ENCODE peak calls at places on chromosomes 16 and 17, in five cellular contexts. E is HCT116, C is body of pancreas, D is right atrium auricular region, F is prostate gland. J is an unnamed sample.

GRCh38 chr16:24002619-24003018 is 166.8 kb downstream of the PRKCB start:
- DNase-seq in E (no peak), C (no peak), D (no peak), F (no peak), J (no peak)

GRCh38 chr16:19138601-19139000 is 24.8 kb downstream of the ITPRIPL2 start:
- DNase-seq in E (no peak), C (peak; percentile 75), D (peak; percentile 86), F (peak; percentile 96), J (no peak)

GRCh38 chr17:17510456-17511292 is 14.5 kb upstream of the RASD1 start:
- DNase-seq in E (no peak), C (no peak), D (no peak), F (no peak), J (no peak)

GRCh38 chr17:57554826-57555635 is 190.1 kb downstream of the CCDC182 start:
- DNase-seq in E (no peak), C (no peak), D (no peak), F (no peak), J (no peak)

GRCh38 chr16:89843409-89844350 is 15.4 kb downstream of the SPIRE2 start:
- DNase-seq in E (no peak), C (no peak), D (no peak), F (no peak), J (no peak)

GRCh38 chr16:828891-829290 is 28.4 kb upstream of the GNG13 start:
- DNase-seq in E (no peak), C (no peak), D (no peak), F (no peak), J (no peak)

GRCh38 chr16:80968386-80969113 is 38.1 kb downstream of the CMC2 start:
- DNase-seq in E (no peak), C (no peak), D (no peak), F (no peak), J (no peak)

GRCh38 chr17:9647014-9647413 is 1.7 kb downstream of the USP43 start:
- DNase-seq in E (no peak), C (no peak), D (no peak), F (peak; percentile 31), J (no peak)

GRCh38 chr17:36591434-36592315 is at the start of gene DHRS11:
- DNase-seq in E (peak; percentile 19), C (peak; percentile 83), D (peak; percentile 73), F (peak; percentile 68), J (peak; percentile 30)

GRCh38 chr17:57898487-57899311 is 48.9 kb upstream of the MRPS23 start:
- DNase-seq in E (no peak), C (peak; percentile 69), D (peak; percentile 80), F (peak; percentile 51), J (no peak)

GRCh38 chr17:49707246-49707607 is 537 bp downstream of the SLC35B1 start:
- DNase-seq in E (no peak), C (no peak), D (no peak), F (no peak), J (no peak)

GRCh38 chr16:25063865-25064264 is 47.7 kb upstream of the LCMT1 start:
- DNase-seq in E (no peak), C (no peak), D (peak; percentile 67), F (no peak), J (no peak)

GRCh38 chr16:88453621-88454314 is 688 bp downstream of the ZFPM1 start:
- DNase-seq in E (no peak), C (peak; percentile 17), D (no peak), F (no peak), J (no peak)

GRCh38 chr17:81688616-81689015 is 4.8 kb downstream of the HGS start:
- DNase-seq in E (no peak), C (no peak), D (no peak), F (no peak), J (no peak)

GRCh38 chr17:2885751-2886150 is 89.5 kb downstream of the RAP1GAP2 start:
- DNase-seq in E (no peak), C (no peak), D (no peak), F (no peak), J (no peak)

DNA sequence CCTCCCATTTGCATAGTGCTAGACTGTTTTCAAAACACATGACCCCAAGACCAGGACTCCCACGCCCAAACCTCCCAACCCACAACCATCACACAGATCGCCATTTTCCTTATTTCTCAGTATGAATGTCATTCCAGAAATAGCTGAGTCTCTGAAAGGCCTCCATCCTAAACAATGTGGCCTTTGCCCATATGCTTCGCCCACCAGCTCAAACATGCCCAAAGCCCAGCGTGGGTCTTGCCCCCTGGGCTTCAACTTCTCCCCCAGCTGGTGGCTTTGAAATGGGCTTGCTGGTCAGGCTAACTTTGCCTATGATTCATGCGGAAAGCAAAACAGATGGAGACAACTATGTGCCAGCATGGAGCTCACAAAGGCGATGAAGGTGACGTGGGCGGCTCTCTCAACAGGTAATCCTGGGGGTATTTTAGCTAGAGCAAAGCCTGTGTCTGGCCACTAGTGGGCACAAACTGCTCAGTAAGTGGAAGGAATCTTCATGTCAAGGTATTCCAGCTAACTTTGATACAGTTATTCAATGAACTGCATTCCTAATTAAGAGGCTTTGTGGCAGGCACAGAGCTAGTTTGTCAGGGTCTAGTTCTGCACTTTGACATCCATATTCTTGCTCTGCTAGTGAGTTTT is 17.1 kb downstream of the PMP22 start:
- DNase-seq in E (no peak), C (no peak), D (peak; percentile 42), F (no peak), J (no peak)
- TF ChIP-seq CTCF in E (peak; percentile 20), C (no peak), D (peak; percentile 30), F (no peak), J (no peak)

GRCh38 chr16:79644977-79645667 is 44.6 kb upstream of the MAF start:
- DNase-seq in E (no peak), C (no peak), D (no peak), F (peak; percentile 21), J (no peak)

GRCh38 chr16:79642652-79643051 is 42.1 kb upstream of the MAF start:
- DNase-seq in E (no peak), C (no peak), D (no peak), F (no peak), J (no peak)

GRCh38 chr16:79647586-79647985 is 47.0 kb upstream of the MAF start:
- DNase-seq in E (no peak), C (no peak), D (no peak), F (no peak), J (no peak)

GRCh38 chr16:79648846-79649245 is 48.3 kb upstream of the MAF start:
- DNase-seq in E (no peak), C (no peak), D (no peak), F (no peak), J (no peak)

GRCh38 chr16:79645701-79646100 is 45.2 kb upstream of the MAF start:
- DNase-seq in E (no peak), C (no peak), D (no peak), F (no peak), J (no peak)
- H3K9me3 ChIP-seq in E (peaks cover 62% of the 10 kb centered on the region), C (no peaks in the 10 kb centered on the region), D (no peaks in the 10 kb centered on the region), F (no peaks in the 10 kb centered on the region), J (no peaks in the 10 kb centered on the region)

GRCh38 chr17:66296289-66296725 is 6.1 kb upstream of the PRKCA start:
- DNase-seq in E (no peak), C (no peak), D (no peak), F (no peak), J (no peak)
- TF ChIP-seq CTCF in E (peak; percentile 19), C (no peak), D (no peak), F (no peak), J (no peak)

GRCh38 chr16:50516890-50517289 is 31.3 kb upstream of the NKD1 start:
- DNase-seq in E (no peak), C (no peak), D (no peak), F (no peak), J (no peak)

GRCh38 chr16:50519001-50519400 is 29.2 kb upstream of the NKD1 start:
- DNase-seq in E (no peak), C (no peak), D (no peak), F (no peak), J (no peak)

GRCh38 chr16:50517450-50518252 is 30.5 kb upstream of the NKD1 start:
- DNase-seq in E (no peak), C (no peak), D (no peak), F (no peak), J (no peak)

GRCh38 chr16:50516401-50516800 is 31.8 kb upstream of the NKD1 start:
- DNase-seq in E (no peak), C (no peak), D (no peak), F (no peak), J (no peak)

DNA sequence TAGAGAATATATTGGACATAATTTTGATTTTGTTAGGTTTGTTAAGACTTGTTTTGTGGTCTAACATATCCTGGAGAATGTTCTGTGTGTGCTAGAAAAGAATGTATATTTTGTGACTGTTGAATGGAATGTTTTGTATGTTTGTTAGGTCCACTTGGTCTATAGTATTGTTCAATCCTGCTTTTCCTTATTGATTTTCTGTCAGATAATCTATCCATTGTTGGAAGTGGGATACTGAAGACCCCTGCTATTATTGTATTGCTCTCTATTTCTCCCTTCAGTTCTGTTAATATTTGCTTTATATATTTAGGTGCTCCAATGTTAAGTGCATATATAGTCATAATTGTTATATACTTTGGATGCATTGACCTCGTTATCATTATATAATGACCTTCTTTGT is 33.0 kb upstream of the NKD1 start:
- DNase-seq in E (no peak), C (no peak), D (no peak), F (no peak), J (no peak)
- H3K9me3 ChIP-seq in E (no peaks in the 10 kb centered on the region), C (no peaks in the 10 kb centered on the region), D (peaks cover 40% of the 10 kb centered on the region), F (no peaks in the 10 kb centered on the region), J (peaks cover 8% of the 10 kb centered on the region)

GRCh38 chr16:71547168-71547567 is 20.9 kb downstream of the CHST4 start:
- DNase-seq in E (no peak), C (no peak), D (no peak), F (no peak), J (no peak)

GRCh38 chr16:71537643-71538042 is 11.4 kb downstream of the CHST4 start:
- DNase-seq in E (peak; percentile 50), C (peak; percentile 60), D (no peak), F (peak; percentile 29), J (no peak)

GRCh38 chr16:71536752-71537499 is 10.7 kb downstream of the CHST4 start:
- DNase-seq in E (no peak), C (no peak), D (no peak), F (no peak), J (no peak)

DNA sequence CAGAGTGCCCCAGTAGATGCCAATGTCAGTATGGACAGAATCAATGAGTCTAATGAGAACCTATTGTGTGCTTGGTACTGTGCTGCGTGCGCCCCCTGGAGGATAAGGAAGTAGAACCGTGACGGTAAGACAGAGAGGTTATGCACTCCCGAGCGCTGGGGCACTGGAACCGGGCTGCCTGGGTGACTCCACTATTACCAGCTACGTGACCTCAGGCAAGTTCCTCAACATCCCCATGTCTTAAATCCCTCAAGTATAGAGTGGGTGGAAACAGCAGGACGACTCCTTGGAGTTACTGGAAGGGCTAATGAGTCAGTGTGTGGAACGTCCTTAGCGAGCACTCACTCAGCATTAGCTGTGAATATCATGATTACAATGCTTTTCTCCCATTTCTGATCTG is 16.2 kb downstream of the CHST4 start:
- DNase-seq in E (peak; percentile 60), C (peak; percentile 51), D (no peak), F (no peak), J (no peak)
- TF ChIP-seq CTCF in E (peak; percentile 63), C (peak; percentile 19), D (peak; percentile 46), F (no peak), J (no peak)

DNA sequence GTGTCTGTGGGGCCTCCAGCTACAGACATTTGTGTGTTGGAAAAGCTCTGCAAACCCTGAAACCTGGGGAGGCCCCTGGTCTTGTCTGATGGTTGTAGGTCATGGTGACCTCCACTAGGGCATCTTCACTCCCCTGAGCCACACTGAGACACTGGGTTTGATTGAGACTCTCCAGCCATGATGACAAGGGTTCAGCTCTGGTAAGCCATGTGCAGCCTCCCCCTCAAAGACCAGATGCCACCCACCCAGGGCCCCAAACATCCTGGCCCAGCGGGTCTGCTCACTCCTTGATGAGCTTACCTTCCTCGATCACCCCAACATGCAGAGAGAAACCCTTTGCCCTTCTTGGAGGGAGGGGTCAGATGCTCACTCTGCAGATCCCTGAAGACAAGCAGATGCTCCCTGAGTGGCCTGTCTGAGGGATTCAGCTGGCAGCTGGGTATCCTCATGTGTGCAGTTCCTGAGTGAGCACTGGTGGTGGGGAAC is 101.6 kb downstream of the METRNL start:
- DNase-seq in E (no peak), C (peak; percentile 1), D (peak; percentile 46), F (no peak), J (no peak)
- H3K9me3 ChIP-seq in E (no peaks in the 10 kb centered on the region), C (no peaks in the 10 kb centered on the region), D (no peaks in the 10 kb centered on the region), F (no peaks in the 10 kb centered on the region), J (no peaks in the 10 kb centered on the region)

J was measured in thoracic aorta.